ENCODE peak calls at places on chromosome 6, in nine cellular contexts. I is body of pancreas, Q is SK-N-SH, P is esophagus squamous epithelium, V is stomach, B is mammary epithelial cell, X is ovary, E is endodermal cell, S is esophagus muscularis mucosa. H is an unnamed sample. For H3K4me1, the result is how much of the 10 kb centered on the place peaks cover.

GRCh38 chr6:34205466-34205865 is 31.2 kb upstream of the HMGA1 start:
- DNase-seq in I (no peak), Q (no peak), P (no peak), V (no peak), B (peak), X (no peak), E (peak), S (no peak), H (no peak)

GRCh38 chr6:46468611-46469010 is 22.6 kb downstream of the RCAN2 start:
- DNase-seq in I (no peak), Q (no peak), P (no peak), V (no peak), B (no peak), X (no peak), E (peak), S (no peak), H (no peak)

GRCh38 chr6:11692451-11693376 is 85.9 kb downstream of the ADTRP start:
- DNase-seq in I (no peak), Q (no peak), P (no peak), V (no peak), B (no peak), X (no peak), E (no peak), S (peak), H (no peak)

GRCh38 chr6:38417521-38417920 is 222.2 kb downstream of the BTBD9 start:
- DNase-seq in I (no peak), Q (no peak), P (no peak), V (no peak), B (no peak), X (no peak), E (no peak), S (no peak), H (no peak)

GRCh38 chr6:130624046-130624445 is 203.2 kb upstream of the SMLR1 start:
- DNase-seq in I (no peak), Q (no peak), P (no peak), V (no peak), B (peak), X (no peak), E (no peak), S (no peak), H (no peak)

GRCh38 chr6:161459008-161459407 is 185.1 kb upstream of the AGPAT4 start:
- DNase-seq in I (no peak), Q (no peak), P (no peak), V (no peak), B (peak), X (no peak), E (no peak), S (no peak), H (no peak)

GRCh38 chr6:43007126-43007525 is 6.6 kb downstream of the MEA1 start:
- DNase-seq in I (no peak), Q (no peak), P (no peak), V (no peak), B (no peak), X (no peak), E (no peak), S (no peak), H (no peak)

GRCh38 chr6:39876111-39876510 is 58.2 kb downstream of the MOCS1 start:
- DNase-seq in I (no peak), Q (no peak), P (no peak), V (no peak), B (no peak), X (no peak), E (no peak), S (no peak), H (no peak)

GRCh38 chr6:157682856-157683481 is 140.1 kb upstream of the SNX9 start:
- DNase-seq in I (no peak), Q (no peak), P (no peak), V (no peak), B (no peak), X (peak), E (no peak), S (no peak), H (no peak)

GRCh38 chr6:123489589-123489988 is 147.2 kb downstream of the TRDN start:
- DNase-seq in I (no peak), Q (no peak), P (no peak), V (no peak), B (peak), X (no peak), E (no peak), S (no peak), H (no peak)

GRCh38 chr6:149012040-149012545 is 265.3 kb downstream of the UST start:
- DNase-seq in I (no peak), Q (no peak), P (no peak), V (no peak), B (peak), X (no peak), E (no peak), S (no peak), H (peak)

GRCh38 chr6:116393430-116393829 is 22.7 kb downstream of the DSE start:
- DNase-seq in I (no peak), Q (no peak), P (no peak), V (no peak), B (no peak), X (no peak), E (no peak), S (no peak), H (no peak)

GRCh38 chr6:63307581-63308246 is 12.1 kb downstream of the LGSN start:
- DNase-seq in I (no peak), Q (peak), P (no peak), V (no peak), B (peak), X (no peak), E (peak), S (no peak), H (no peak)

GRCh38 chr6:7615611-7616383 is 25.8 kb downstream of the SNRNP48 start:
- DNase-seq in I (peak), Q (peak), P (no peak), V (peak), B (peak), X (peak), E (peak), S (no peak), H (peak)

GRCh38 chr6:39451831-39452230 is 129.3 kb upstream of the KCNK16 start:
- DNase-seq in I (no peak), Q (no peak), P (no peak), V (no peak), B (no peak), X (no peak), E (peak), S (no peak), H (no peak)

DNA sequence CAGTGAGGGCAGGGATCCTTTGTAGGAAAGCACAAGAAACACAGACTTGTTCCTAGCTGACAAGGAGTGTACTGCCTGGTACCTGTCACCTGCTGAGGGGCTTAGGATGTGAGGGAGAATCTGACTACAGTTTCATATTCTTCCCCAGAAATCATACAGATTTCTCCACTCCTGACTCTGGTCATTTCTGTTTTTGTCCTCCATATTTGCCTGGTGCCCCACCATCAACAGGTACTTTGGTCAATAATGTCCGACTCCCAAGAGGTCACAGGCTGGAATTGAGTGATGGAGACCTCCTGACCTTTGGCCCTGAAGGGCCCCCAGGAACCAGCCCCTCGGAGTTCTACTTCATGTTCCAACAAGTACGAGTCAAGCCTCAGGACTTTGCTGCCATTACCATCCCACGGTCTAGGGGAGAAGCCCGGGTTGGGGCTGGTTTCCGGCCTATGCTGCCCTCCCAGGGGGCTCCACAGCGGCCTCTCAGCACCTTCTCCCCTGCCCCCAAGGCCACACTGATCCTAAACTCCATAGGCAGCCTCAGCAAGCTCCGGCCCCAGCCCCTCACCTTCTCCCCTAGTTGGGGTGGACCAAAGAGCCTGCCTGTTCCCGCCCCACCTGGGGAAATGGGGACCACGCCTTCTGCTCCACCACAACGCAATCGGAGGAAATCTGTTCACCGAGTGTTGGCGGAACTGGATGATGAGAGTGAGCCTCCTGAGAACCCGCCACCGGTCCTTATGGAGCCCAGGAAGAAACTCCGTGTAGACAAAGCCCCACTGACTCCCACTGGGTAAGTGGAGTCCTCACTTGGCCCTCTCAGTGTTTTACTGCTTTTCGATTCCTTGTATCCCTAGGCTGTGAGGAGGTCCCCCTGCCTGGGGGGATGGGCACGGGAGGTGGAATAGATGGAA is 3.1 kb downstream of the TCF19 start:
- DNase-seq in I (no peak), Q (no peak), P (no peak), V (no peak), B (no peak), X (no peak), E (no peak), S (no peak), H (no peak)
- H3K4me1 ChIP-seq in I (under half), Q (under half), P (under half), V (under half), B (under half), X (under half), E (under half), S (under half), H (under half)

GRCh38 chr6:102115911-102116310 is 722.4 kb downstream of the GRIK2 start:
- DNase-seq in I (no peak), Q (no peak), P (no peak), V (no peak), B (peak), X (no peak), E (no peak), S (no peak), H (no peak)

GRCh38 chr6:102118034-102118433 is 724.5 kb downstream of the GRIK2 start:
- DNase-seq in I (no peak), Q (no peak), P (no peak), V (no peak), B (no peak), X (no peak), E (no peak), S (no peak), H (no peak)

DNA sequence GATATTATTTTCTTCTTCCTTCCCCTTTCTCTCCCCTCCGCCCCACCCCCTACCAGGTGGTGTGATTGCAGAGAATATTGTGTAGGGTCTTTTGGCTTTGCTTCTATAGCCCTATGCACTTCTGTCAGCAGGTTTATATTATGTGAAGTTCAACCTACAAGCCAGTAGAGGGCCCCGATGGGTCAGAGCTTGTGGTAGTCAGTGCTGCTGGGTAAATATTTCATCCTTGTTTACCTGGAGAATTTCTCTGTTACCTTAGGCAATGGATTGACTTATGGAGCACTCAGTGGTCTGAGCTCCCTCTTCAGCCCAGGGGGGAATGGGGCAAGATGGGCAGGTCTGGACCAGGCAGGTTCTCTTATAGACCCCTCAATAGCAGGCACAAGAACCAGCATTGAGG is 720.9 kb downstream of the GRIK2 start:
- DNase-seq in I (no peak), Q (no peak), P (no peak), V (no peak), B (peak), X (no peak), E (peak), S (no peak), H (no peak)
- TF ChIP-seq CTCF in I (no peak), Q (peak), P (no peak), V (no peak), B (peak), X (no peak), E (peak), S (no peak), H (no peak)

GRCh38 chr6:142968601-142969000 is 23.6 kb upstream of the HIVEP2 start:
- DNase-seq in I (no peak), Q (no peak), P (no peak), V (no peak), B (no peak), X (no peak), E (no peak), S (no peak), H (no peak)

GRCh38 chr6:142960098-142960497 is 15.1 kb upstream of the HIVEP2 start:
- DNase-seq in I (no peak), Q (no peak), P (no peak), V (no peak), B (peak), X (no peak), E (no peak), S (no peak), H (no peak)

GRCh38 chr6:142966294-142966693 is 21.3 kb upstream of the HIVEP2 start:
- DNase-seq in I (no peak), Q (no peak), P (no peak), V (no peak), B (no peak), X (no peak), E (no peak), S (no peak), H (no peak)

GRCh38 chr6:142965164-142965563 is 20.2 kb upstream of the HIVEP2 start:
- DNase-seq in I (no peak), Q (no peak), P (no peak), V (no peak), B (no peak), X (no peak), E (no peak), S (no peak), H (no peak)
- H3K4me1 ChIP-seq in I (under half), Q (under half), P (under half), V (under half), B (under half), X (under half), E (under half), S (under half), H (under half)

DNA sequence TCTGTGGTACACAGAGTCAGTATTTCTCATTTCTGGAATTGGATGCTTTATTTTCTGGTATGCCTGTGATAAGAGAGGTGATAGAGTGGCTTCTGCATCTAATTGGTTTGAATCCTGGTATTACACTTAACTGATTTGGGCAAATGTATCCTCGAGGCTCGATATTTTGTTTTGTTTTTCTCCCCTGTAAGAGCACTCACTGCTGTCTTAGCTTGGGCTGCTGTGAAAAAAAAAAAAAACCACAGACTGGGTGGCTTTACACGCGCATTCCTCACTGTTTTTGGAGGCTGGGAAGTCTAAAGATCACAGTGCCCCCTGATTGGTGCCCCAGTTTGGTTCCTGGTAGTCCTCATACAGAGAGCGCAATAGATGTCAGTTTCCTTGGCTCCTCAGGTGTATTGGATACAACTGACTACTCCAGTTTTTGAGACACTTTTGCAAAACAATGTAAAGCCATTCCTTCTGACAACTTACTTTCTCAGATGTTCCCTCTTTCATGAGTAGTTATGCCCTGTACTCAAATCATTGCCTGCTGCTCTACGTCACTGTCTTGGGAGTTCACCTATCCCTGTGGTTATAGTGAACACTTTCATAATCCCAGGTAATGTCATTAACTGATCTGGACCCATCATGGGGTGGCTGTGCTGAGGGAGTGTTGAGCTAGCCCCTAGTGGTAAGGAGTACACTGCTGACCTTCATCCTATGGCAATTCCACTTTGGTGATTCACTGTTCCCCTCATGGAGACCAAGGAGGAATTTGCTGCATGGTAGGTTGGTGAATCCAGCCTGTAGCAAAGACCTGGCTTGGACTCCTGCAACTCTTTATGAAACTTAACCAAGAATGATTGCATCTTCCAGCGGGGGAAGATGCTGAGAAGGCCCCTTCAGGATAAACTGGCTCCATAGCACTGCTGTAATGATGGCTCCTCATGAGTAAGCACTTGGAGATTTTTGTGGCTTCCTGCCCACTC is 3.5 kb upstream of the ACAT2 start:
- DNase-seq in I (no peak), Q (no peak), P (no peak), V (no peak), B (peak), X (no peak), E (peak), S (no peak), H (no peak)
- TF ChIP-seq CTCF in I (no peak), Q (peak), P (no peak), V (no peak), B (peak), X (no peak), E (peak), S (no peak), H (no peak)

DNA sequence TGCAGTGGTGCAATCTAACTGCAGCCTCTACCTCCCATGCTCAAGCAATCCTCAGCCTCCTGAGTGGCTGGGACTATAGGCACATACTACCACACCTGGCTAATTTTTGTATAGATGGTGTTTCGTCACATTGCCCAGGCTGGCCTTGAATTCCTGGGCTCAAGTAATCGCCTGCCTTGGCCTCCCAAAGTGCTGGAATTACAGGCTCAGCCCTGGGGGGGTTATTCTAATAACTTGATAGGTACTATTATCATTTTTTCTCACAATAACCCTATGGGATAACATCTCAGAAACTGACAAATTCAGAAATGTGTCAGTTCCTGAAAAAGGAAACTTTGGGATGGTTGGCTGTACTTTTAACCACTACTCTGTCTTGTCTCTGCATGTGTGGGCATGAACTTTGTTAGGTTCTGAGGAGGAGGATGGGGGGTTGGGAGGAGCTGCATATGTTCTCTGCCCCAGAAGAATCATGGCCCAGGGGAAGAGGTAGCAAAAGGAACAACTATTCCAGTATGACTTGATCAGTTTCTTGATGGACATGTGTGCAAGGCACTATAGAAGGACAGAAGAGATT is 169.9 kb downstream of the CARMIL1 start:
- DNase-seq in I (no peak), Q (no peak), P (no peak), V (no peak), B (peak), X (no peak), E (no peak), S (no peak), H (no peak)
- H3K4me1 ChIP-seq in I (under half), Q (under half), P (under half), V (under half), B (under half), X (under half), E (under half), S (under half), H (under half)

DNA sequence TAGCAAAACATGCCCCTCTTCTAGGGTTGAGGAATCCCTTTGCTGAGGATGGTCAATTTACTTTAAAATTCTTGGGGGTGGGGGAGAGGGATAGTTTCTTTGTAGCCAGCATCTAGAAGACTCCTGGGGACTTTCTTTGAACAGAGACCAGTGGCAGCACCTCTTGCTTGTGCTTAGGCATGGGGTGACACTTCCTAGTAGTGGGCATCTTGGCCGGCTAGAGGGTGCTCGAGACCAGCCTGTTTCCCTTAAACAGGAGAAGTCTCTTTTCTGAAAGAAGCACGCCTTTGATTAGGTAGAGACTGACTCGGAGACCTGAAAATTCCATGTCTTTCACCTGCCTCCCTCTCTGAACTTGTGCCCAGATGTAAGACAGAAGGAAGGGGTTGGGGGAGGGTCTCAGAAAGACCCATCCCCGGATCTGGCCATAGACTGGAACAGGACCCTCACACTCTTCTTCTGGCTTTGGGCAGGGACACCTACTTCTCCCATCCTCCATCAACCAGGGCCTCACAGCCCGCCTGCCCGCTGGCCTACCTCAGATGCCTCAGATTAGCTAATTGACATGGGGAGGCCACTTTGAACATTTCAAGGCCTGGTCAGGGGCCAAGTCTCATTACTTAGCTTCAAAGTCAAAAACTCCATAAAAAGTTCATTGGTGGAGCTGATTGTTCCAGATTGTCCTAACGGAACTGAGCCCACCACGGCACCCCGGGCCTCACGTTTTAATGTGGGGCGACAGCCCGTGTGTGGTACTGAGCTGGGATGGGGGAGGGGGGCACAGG is 172.2 kb downstream of the CDC5L start:
- DNase-seq in I (no peak), Q (no peak), P (no peak), V (no peak), B (no peak), X (no peak), E (no peak), S (no peak), H (no peak)
- TF ChIP-seq CTCF in I (no peak), Q (no peak), P (no peak), V (no peak), B (no peak), X (no peak), E (no peak), S (no peak), H (no peak)

DNA sequence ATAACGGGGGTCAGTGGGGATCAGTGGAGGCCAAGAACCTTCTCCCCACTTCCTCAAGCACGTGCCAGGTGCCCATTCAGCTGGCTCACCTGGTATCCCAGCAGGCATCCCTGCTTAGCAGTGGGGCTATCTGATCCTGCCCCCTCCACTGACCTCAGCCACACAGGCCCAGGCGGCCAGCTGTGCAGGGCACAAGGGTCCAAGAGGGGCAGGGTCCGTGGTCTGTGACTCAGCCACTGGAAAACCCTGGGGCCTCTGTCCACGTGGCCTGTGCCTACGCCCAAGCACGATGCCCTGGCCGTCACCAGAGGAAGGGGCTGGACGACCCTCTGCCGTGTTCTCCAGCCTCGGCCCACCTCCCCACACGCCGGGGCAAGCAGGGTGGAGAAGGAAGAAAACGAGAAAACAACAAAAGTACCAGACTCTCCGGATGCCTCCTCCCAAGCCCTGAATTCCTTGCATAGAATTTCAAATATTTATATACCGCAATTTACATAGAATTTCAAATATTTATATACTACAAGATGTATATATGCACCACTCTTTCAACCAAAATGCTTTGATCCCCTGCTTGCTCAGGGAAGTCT is 12.1 kb downstream of the PXDC1 start:
- DNase-seq in I (no peak), Q (no peak), P (no peak), V (no peak), B (no peak), X (no peak), E (peak), S (no peak), H (no peak)
- H3K4me1 ChIP-seq in I (under half), Q (under half), P (half or more), V (under half), B (under half), X (under half), E (under half), S (half or more), H (under half)

GRCh38 chr6:111478749-111479148 is 4.3 kb downstream of the REV3L start:
- DNase-seq in I (no peak), Q (no peak), P (no peak), V (no peak), B (peak), X (no peak), E (peak), S (no peak), H (no peak)
- TF ChIP-seq CTCF in I (no peak), Q (peak), P (no peak), V (peak), B (peak), X (no peak), E (peak), S (peak), H (peak)